ENCODE peak calls at places on chromosomes 12 and 14, in four cellular contexts. D is AML-193, Y is WTC11, Z is brain microvascular endothelial cell. T is an unnamed sample.

GRCh38 chr14:77212933-77213656 is 31.5 kb downstream of the TMEM63C start:
- DNase-seq in Y (peak), D (peak), Z (peak), T (peak)

GRCh38 chr14:73802431-73803188 is 49.0 kb upstream of the PTGR2 start:
- DNase-seq in Z (no peak), D (no peak), Y (peak), T (no peak)

GRCh38 chr12:68349083-68349700 is 17.0 kb upstream of the MDM1 start:
- DNase-seq in D (no peak), Z (no peak), Y (no peak), T (no peak)

GRCh38 chr12:54052745-54053624 is 650 bp upstream of the HOXC4 start:
- DNase-seq in D (no peak), Y (peak), Z (no peak), T (no peak)

GRCh38 chr14:72434856-72435255 is 459.0 kb downstream of the DPF3 start:
- DNase-seq in Y (no peak), Z (no peak), D (no peak), T (no peak)

GRCh38 chr12:34033628-34034296 is 11.5 kb downstream of the ALG10 start:
- DNase-seq in Z (peak), Y (no peak), D (peak), T (peak)

GRCh38 chr14:60656755-60657608 is 7.7 kb upstream of the SIX1 start:
- DNase-seq in D (no peak), Z (no peak), Y (peak), T (peak)

GRCh38 chr12:109878247-109878625 is 2.1 kb downstream of the GLTP start:
- DNase-seq in Z (no peak), Y (no peak), D (no peak), T (no peak)

GRCh38 chr14:83470466-83470865 is 1936.8 kb upstream of the SEL1L start:
- DNase-seq in D (peak), Y (no peak), Z (no peak), T (peak)

GRCh38 chr12:78863482-78864427 is 819 bp upstream of the SYT1 start:
- DNase-seq in Z (peak), Y (peak), D (no peak), T (no peak)

GRCh38 chr14:68794130-68794855 is 1.4 kb upstream of the ZFP36L1 start:
- DNase-seq in D (peak), Y (peak), Z (peak), T (peak)

GRCh38 chr12:47941475-47942326 is 21.7 kb upstream of the TMEM106C start:
- DNase-seq in Y (no peak), Z (no peak), D (no peak), T (no peak)

GRCh38 chr14:94379291-94380224 is 8.8 kb downstream of the SERPINA1 start:
- DNase-seq in Z (no peak), Y (no peak), D (no peak), T (no peak)

GRCh38 chr12:39178837-39179236 is 264.1 kb downstream of the KIF21A start:
- DNase-seq in D (no peak), Z (no peak), Y (no peak), T (no peak)

GRCh38 chr12:47813491-47814196 is 6.1 kb downstream of the HDAC7 start:
- DNase-seq in D (peak), Z (no peak), Y (peak), T (peak)

GRCh38 chr14:59482471-59483331 is 1.5 kb downstream of the L3HYPDH start:
- DNase-seq in Z (peak), D (no peak), Y (no peak), T (peak)

GRCh38 chr14:22552827-22553076 is 36.3 kb downstream of the DAD1 start:
- DNase-seq in Y (no peak), Z (no peak), D (no peak), T (no peak)

GRCh38 chr14:81516941-81517797 is 16.5 kb downstream of the SEL1L start:
- DNase-seq in Z (peak), D (no peak), Y (no peak), T (no peak)

GRCh38 chr12:23221066-23221465 is 596.1 kb downstream of the ETNK1 start:
- DNase-seq in Y (peak), D (no peak), Z (no peak), T (peak)

GRCh38 chr14:54253195-54253947 is 143.4 kb upstream of the CDKN3 start:
- DNase-seq in Y (no peak), D (no peak), Z (peak), T (no peak)

GRCh38 chr12:111010916-111011657 is 90.7 kb upstream of the MYL2 start:
- DNase-seq in Y (no peak), Z (no peak), D (no peak), T (no peak)

GRCh38 chr12:48979602-48980388 is 1.7 kb downstream of the WNT1 start:
- DNase-seq in D (no peak), Y (peak), Z (no peak), T (no peak)

GRCh38 chr12:121214171-121214777 is 4.3 kb downstream of the P2RX4 start:
- DNase-seq in Z (peak), D (peak), Y (no peak), T (peak)

GRCh38 chr14:51182166-51182565 is 57.9 kb upstream of the TMX1 start:
- DNase-seq in Z (no peak), D (no peak), Y (no peak), T (no peak)

GRCh38 chr14:90488256-90488655 is 91.4 kb downstream of the CALM1 start:
- DNase-seq in Y (no peak), D (no peak), Z (no peak), T (no peak)

GRCh38 chr14:20632448-20632830 is 9.1 kb downstream of the OR6S1 start:
- DNase-seq in Y (no peak), D (no peak), Z (no peak), T (peak)

GRCh38 chr14:24098927-24099813 is 5.1 kb downstream of the PCK2 start:
- DNase-seq in Z (no peak), D (no peak), Y (no peak), T (no peak)

GRCh38 chr14:98249057-98249456 is 1022.9 kb downstream of the BCL11B start:
- DNase-seq in Y (no peak), Z (no peak), D (no peak), T (no peak)

GRCh38 chr12:82650627-82651337 is 35.9 kb upstream of the TMTC2 start:
- DNase-seq in Y (no peak), Z (peak), D (no peak), T (peak)

GRCh38 chr14:53285064-53285463 is 131.9 kb upstream of the DDHD1 start:
- DNase-seq in Z (no peak), D (no peak), Y (no peak), T (no peak)

T was measured in OCI-M1.